ENCODE peak calls at places on chromosomes 16 and 17, in five cellular contexts. One of them, this sample, is unnamed.

GRCh38 chr17:66466933-66467367 is 164.5 kb downstream of the PRKCA start:
- DNase-seq in mesenchymal stem cell: peak
- DNase-seq in H1: no peak
- DNase-seq in neuronal stem cell: no peak
- DNase-seq in IMR-90: peak
- DNase-seq in this sample: peak

GRCh38 chr16:30901201-30902069 is 5.0 kb downstream of the CTF1 start:
- DNase-seq in mesenchymal stem cell: peak
- DNase-seq in H1: no peak
- DNase-seq in neuronal stem cell: no peak
- DNase-seq in IMR-90: no peak
- DNase-seq in this sample: no peak

GRCh38 chr16:27426423-27427408 is 24.7 kb downstream of the IL21R start:
- DNase-seq in mesenchymal stem cell: peak
- DNase-seq in H1: peak
- DNase-seq in neuronal stem cell: no peak
- DNase-seq in IMR-90: peak
- DNase-seq in this sample: peak

GRCh38 chr17:80989586-80989913 is 2.1 kb upstream of the CHMP6 start:
- DNase-seq in mesenchymal stem cell: no peak
- DNase-seq in H1: no peak
- DNase-seq in neuronal stem cell: no peak
- DNase-seq in IMR-90: no peak
- DNase-seq in this sample: no peak

GRCh38 chr17:63798572-63799113 is 24.7 kb downstream of the DDX42 start:
- DNase-seq in mesenchymal stem cell: no peak
- DNase-seq in H1: peak
- DNase-seq in neuronal stem cell: no peak
- DNase-seq in IMR-90: peak
- DNase-seq in this sample: no peak

GRCh38 chr17:81132770-81133723 is 32.3 kb upstream of the PVALEF start:
- DNase-seq in mesenchymal stem cell: no peak
- DNase-seq in H1: no peak
- DNase-seq in neuronal stem cell: no peak
- DNase-seq in IMR-90: no peak
- DNase-seq in this sample: no peak

GRCh38 chr16:11105038-11105903 is 150.7 kb downstream of the SOCS1 start:
- DNase-seq in mesenchymal stem cell: peak
- DNase-seq in H1: no peak
- DNase-seq in neuronal stem cell: no peak
- DNase-seq in IMR-90: peak
- DNase-seq in this sample: no peak

GRCh38 chr17:80782536-80783427 is 208.9 kb upstream of the CHMP6 start:
- DNase-seq in mesenchymal stem cell: peak
- DNase-seq in H1: no peak
- DNase-seq in neuronal stem cell: no peak
- DNase-seq in IMR-90: peak
- DNase-seq in this sample: peak

GRCh38 chr17:49554694-49555494 is 20.8 kb upstream of the NXPH3 start:
- DNase-seq in mesenchymal stem cell: no peak
- DNase-seq in H1: no peak
- DNase-seq in neuronal stem cell: no peak
- DNase-seq in IMR-90: no peak
- DNase-seq in this sample: no peak

GRCh38 chr17:1009411-1010085 is 12.6 kb downstream of the TIMM22 start:
- DNase-seq in mesenchymal stem cell: no peak
- DNase-seq in H1: no peak
- DNase-seq in neuronal stem cell: no peak
- DNase-seq in IMR-90: no peak
- DNase-seq in this sample: no peak

GRCh38 chr17:48149174-48150106 is 41.9 kb downstream of the SNX11 start:
- DNase-seq in mesenchymal stem cell: no peak
- DNase-seq in H1: no peak
- DNase-seq in neuronal stem cell: peak
- DNase-seq in IMR-90: no peak
- DNase-seq in this sample: peak

GRCh38 chr16:4507588-4508345 is 30.8 kb downstream of the CDIP1 start:
- DNase-seq in mesenchymal stem cell: no peak
- DNase-seq in H1: no peak
- DNase-seq in neuronal stem cell: no peak
- DNase-seq in IMR-90: no peak
- DNase-seq in this sample: no peak

GRCh38 chr16:31487720-31488629 is 5.1 kb downstream of the SLC5A2 start:
- DNase-seq in mesenchymal stem cell: peak
- DNase-seq in H1: peak
- DNase-seq in neuronal stem cell: no peak
- DNase-seq in IMR-90: peak
- DNase-seq in this sample: peak

GRCh38 chr17:58310511-58311428 is 17.8 kb downstream of the TSPOAP1 start:
- DNase-seq in mesenchymal stem cell: no peak
- DNase-seq in H1: peak
- DNase-seq in neuronal stem cell: no peak
- DNase-seq in IMR-90: no peak
- DNase-seq in this sample: no peak

GRCh38 chr16:26335236-26335809 is 643.6 kb downstream of the HS3ST4 start:
- DNase-seq in mesenchymal stem cell: no peak
- DNase-seq in H1: no peak
- DNase-seq in neuronal stem cell: no peak
- DNase-seq in IMR-90: no peak
- DNase-seq in this sample: no peak
- H2AFZ ChIP-seq in mesenchymal stem cell: no peak
- H2AFZ ChIP-seq in H1: no peak
- H2AFZ ChIP-seq in neuronal stem cell: no peak
- H2AFZ ChIP-seq in IMR-90: no peak
- H2AFZ ChIP-seq in this sample: no peak

DNA sequence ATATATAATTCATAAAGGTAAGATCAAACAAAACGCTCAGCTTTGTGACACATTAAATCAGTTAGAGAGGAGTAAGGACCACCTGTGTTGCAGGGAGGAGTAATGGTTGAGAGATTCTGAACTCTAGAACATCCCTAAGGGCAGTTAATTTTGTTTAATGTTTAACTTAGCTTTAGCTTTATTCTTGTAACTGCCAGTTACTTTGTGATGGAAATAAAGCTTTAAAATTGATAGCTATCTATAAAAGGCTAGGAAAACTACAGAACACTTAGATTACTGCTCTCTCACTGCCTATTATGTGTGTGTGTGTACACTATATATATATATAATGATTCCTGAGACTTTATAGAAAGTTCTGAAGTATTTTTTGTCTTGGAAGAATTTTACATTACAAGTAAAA is 37.8 kb downstream of the PTRH2 start:
- DNase-seq in mesenchymal stem cell: no peak
- DNase-seq in H1: no peak
- DNase-seq in neuronal stem cell: no peak
- DNase-seq in IMR-90: no peak
- DNase-seq in this sample: no peak
- H3K9ac ChIP-seq in mesenchymal stem cell: peak
- H3K9ac ChIP-seq in H1: no peak
- H3K9ac ChIP-seq in neuronal stem cell: no peak
- H3K9ac ChIP-seq in IMR-90: no peak
- H3K9ac ChIP-seq in this sample: no peak

GRCh38 chr16:84330685-84331050 is 36.0 kb downstream of the WFDC1 start:
- DNase-seq in mesenchymal stem cell: no peak
- DNase-seq in H1: no peak
- DNase-seq in neuronal stem cell: no peak
- DNase-seq in IMR-90: no peak
- DNase-seq in this sample: no peak

GRCh38 chr16:84329849-84330684 is 35.4 kb downstream of the WFDC1 start:
- DNase-seq in mesenchymal stem cell: no peak
- DNase-seq in H1: no peak
- DNase-seq in neuronal stem cell: no peak
- DNase-seq in IMR-90: no peak
- DNase-seq in this sample: no peak

GRCh38 chr16:84327926-84328505 is 33.3 kb downstream of the WFDC1 start:
- DNase-seq in mesenchymal stem cell: no peak
- DNase-seq in H1: no peak
- DNase-seq in neuronal stem cell: no peak
- DNase-seq in IMR-90: no peak
- DNase-seq in this sample: no peak

GRCh38 chr16:84326545-84326944 is 31.9 kb downstream of the WFDC1 start:
- DNase-seq in mesenchymal stem cell: no peak
- DNase-seq in H1: no peak
- DNase-seq in neuronal stem cell: no peak
- DNase-seq in IMR-90: no peak
- DNase-seq in this sample: no peak

GRCh38 chr16:84329016-84329415 is 34.3 kb downstream of the WFDC1 start:
- DNase-seq in mesenchymal stem cell: no peak
- DNase-seq in H1: no peak
- DNase-seq in neuronal stem cell: no peak
- DNase-seq in IMR-90: no peak
- DNase-seq in this sample: no peak
- H2BK15ac ChIP-seq in mesenchymal stem cell: no peak
- H2BK15ac ChIP-seq in H1: no peak
- H2BK15ac ChIP-seq in neuronal stem cell: no peak
- H2BK15ac ChIP-seq in IMR-90: no peak
- H2BK15ac ChIP-seq in this sample: no peak

GRCh38 chr16:71406724-71407123 is 35.1 kb downstream of the TLE7 start:
- DNase-seq in mesenchymal stem cell: no peak
- DNase-seq in H1: no peak
- DNase-seq in neuronal stem cell: no peak
- DNase-seq in IMR-90: no peak
- DNase-seq in this sample: no peak

GRCh38 chr16:71407731-71408130 is 34.1 kb downstream of the TLE7 start:
- DNase-seq in mesenchymal stem cell: no peak
- DNase-seq in H1: no peak
- DNase-seq in neuronal stem cell: no peak
- DNase-seq in IMR-90: no peak
- DNase-seq in this sample: no peak

GRCh38 chr16:71408536-71408935 is 33.3 kb downstream of the TLE7 start:
- DNase-seq in mesenchymal stem cell: no peak
- DNase-seq in H1: no peak
- DNase-seq in neuronal stem cell: no peak
- DNase-seq in IMR-90: no peak
- DNase-seq in this sample: no peak

GRCh38 chr16:71410146-71410545 is 31.7 kb downstream of the TLE7 start:
- DNase-seq in mesenchymal stem cell: no peak
- DNase-seq in H1: no peak
- DNase-seq in neuronal stem cell: no peak
- DNase-seq in IMR-90: no peak
- DNase-seq in this sample: no peak

DNA sequence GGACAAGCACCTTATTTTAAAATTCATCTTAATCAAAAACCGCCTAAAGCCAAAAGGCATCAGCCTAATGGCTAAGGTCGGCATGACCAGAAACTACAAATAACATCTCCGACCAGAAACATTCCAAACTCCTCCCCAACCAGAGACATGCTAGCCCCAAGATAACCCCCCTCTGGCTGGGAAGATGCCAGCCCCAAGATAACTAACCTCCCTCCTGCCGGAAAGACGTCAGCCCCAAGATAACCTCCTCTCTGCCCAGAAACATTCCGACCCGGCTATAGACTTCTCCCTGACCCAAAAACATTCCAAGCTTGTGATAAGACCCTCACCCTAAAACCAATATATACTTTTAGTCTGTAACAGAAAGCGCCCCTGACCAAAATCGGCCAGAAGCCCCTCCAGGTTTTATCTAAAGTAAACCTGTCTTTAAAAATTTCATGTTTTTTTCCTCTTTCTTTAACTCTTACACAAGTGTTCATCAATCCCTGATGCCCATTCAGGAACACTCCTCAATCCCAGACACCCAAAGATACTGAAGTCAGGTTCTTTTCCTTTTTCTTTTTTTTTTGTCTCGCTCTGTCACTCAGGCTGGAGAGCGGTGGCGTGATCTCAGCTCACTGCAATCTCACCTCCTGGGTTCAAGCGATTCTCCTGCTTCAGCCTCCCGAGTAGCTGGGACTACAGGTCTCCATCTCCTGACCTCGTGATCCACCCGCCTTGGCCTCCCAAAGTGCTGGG is 32.6 kb downstream of the TLE7 start:
- DNase-seq in mesenchymal stem cell: no peak
- DNase-seq in H1: no peak
- DNase-seq in neuronal stem cell: no peak
- DNase-seq in IMR-90: no peak
- DNase-seq in this sample: no peak
- H2AFZ ChIP-seq in mesenchymal stem cell: no peak
- H2AFZ ChIP-seq in H1: no peak
- H2AFZ ChIP-seq in neuronal stem cell: no peak
- H2AFZ ChIP-seq in IMR-90: no peak
- H2AFZ ChIP-seq in this sample: no peak

GRCh38 chr17:7176107-7176851 is 2.9 kb downstream of the ASGR1 start:
- DNase-seq in mesenchymal stem cell: no peak
- DNase-seq in H1: no peak
- DNase-seq in neuronal stem cell: no peak
- DNase-seq in IMR-90: no peak
- DNase-seq in this sample: no peak
- H3K9ac ChIP-seq in mesenchymal stem cell: no peak
- H3K9ac ChIP-seq in H1: no peak
- H3K9ac ChIP-seq in neuronal stem cell: no peak
- H3K9ac ChIP-seq in IMR-90: peak
- H3K9ac ChIP-seq in this sample: no peak

GRCh38 chr17:13978478-13978877 is 90.8 kb upstream of the COX10 start:
- DNase-seq in mesenchymal stem cell: no peak
- DNase-seq in H1: no peak
- DNase-seq in neuronal stem cell: no peak
- DNase-seq in IMR-90: no peak
- DNase-seq in this sample: no peak

GRCh38 chr17:13981881-13982280 is 87.4 kb upstream of the COX10 start:
- DNase-seq in mesenchymal stem cell: peak
- DNase-seq in H1: no peak
- DNase-seq in neuronal stem cell: no peak
- DNase-seq in IMR-90: no peak
- DNase-seq in this sample: no peak

DNA sequence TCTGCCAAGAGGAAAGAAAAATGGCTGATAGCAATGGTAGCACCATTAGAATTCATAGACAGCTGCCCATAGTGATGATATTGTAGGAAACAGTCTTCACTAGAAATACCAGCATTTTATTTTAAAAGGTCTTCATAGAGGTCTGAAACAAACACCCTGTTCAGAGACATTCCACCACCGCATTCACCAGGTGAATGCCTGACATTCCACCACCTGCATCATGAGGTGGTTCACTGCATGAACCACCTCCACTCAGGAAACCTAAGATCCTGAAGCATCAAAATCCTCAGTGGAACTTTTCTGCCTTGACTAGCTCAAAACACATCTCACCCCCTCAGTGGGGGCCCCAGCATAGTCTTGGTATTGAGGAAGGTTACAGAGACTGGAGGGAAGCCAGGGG is 91.5 kb upstream of the COX10 start:
- DNase-seq in mesenchymal stem cell: no peak
- DNase-seq in H1: no peak
- DNase-seq in neuronal stem cell: no peak
- DNase-seq in IMR-90: no peak
- DNase-seq in this sample: no peak
- H2BK15ac ChIP-seq in mesenchymal stem cell: no peak
- H2BK15ac ChIP-seq in H1: no peak
- H2BK15ac ChIP-seq in neuronal stem cell: no peak
- H2BK15ac ChIP-seq in IMR-90: no peak
- H2BK15ac ChIP-seq in this sample: no peak